ENCODE peak calls at places on chromosomes 6 and 20, in six cellular contexts. T is SK-N-SH, Q is GM12878, C is transverse colon, G is stomach, J is upper lobe of left lung. V is an unnamed sample.

GRCh38 chr6:148548065-148548748 is 198.6 kb upstream of the UST start:
- DNase-seq in T (no peak), Q (no peak), C (no peak), G (no peak), J (no peak), V (no peak)

GRCh38 chr20:49377326-49377725 is 99.5 kb upstream of the ZNFX1 start:
- DNase-seq in T (peak; percentile 48), Q (no peak), C (no peak), G (no peak), J (no peak), V (no peak)

GRCh38 chr6:116648161-116648560 is 20.4 kb downstream of the ZUP1 start:
- DNase-seq in T (no peak), Q (no peak), C (no peak), G (no peak), J (no peak), V (no peak)

GRCh38 chr20:2465100-2465499 is 5.5 kb downstream of the SNRPB start:
- DNase-seq in T (no peak), Q (no peak), C (no peak), G (no peak), J (no peak), V (no peak)

GRCh38 chr6:107977283-107977682 is 19.3 kb upstream of the SEC63 start:
- DNase-seq in T (peak; percentile 42), Q (no peak), C (no peak), G (no peak), J (no peak), V (no peak)

GRCh38 chr6:27772261-27773001 is 139.8 kb downstream of the OR2B2 start:
- DNase-seq in T (peak; percentile 83), Q (no peak), C (peak; percentile 93), G (peak; percentile 89), J (peak; percentile 97), V (peak; percentile 91)

GRCh38 chr6:169846286-169847056 is 95.0 kb downstream of the ERMARD start:
- DNase-seq in T (no peak), Q (no peak), C (no peak), G (peak; percentile 20), J (no peak), V (no peak)

GRCh38 chr6:4179960-4180652 is 44.7 kb upstream of the ECI2 start:
- DNase-seq in T (no peak), Q (no peak), C (no peak), G (no peak), J (no peak), V (no peak)

GRCh38 chr20:1301031-1301529 is 27.9 kb downstream of the SDCBP2 start:
- DNase-seq in T (no peak), Q (no peak), C (no peak), G (no peak), J (no peak), V (peak; percentile 40)

GRCh38 chr6:110864816-110865215 is 9.8 kb upstream of the AMD1 start:
- DNase-seq in T (no peak), Q (no peak), C (no peak), G (no peak), J (no peak), V (no peak)

GRCh38 chr6:132490024-132490423 is 22.9 kb downstream of the STX7 start:
- DNase-seq in T (no peak), Q (no peak), C (peak; percentile 14), G (no peak), J (no peak), V (peak; percentile 69)

GRCh38 chr6:23650676-23651075 is 475.3 kb upstream of the NRSN1 start:
- DNase-seq in T (no peak), Q (no peak), C (peak; percentile 43), G (no peak), J (no peak), V (peak; percentile 70)

GRCh38 chr6:90217621-90218496 is 78.8 kb downstream of the BACH2 start:
- DNase-seq in T (no peak), Q (no peak), C (no peak), G (peak; percentile 56), J (peak; percentile 84), V (no peak)

GRCh38 chr20:38633577-38634093 is 32.0 kb downstream of the ARHGAP40 start:
- DNase-seq in T (peak; percentile 86), Q (no peak), C (peak; percentile 44), G (peak; percentile 53), J (no peak), V (no peak)

GRCh38 chr6:102407886-102408741 is 1014.6 kb downstream of the GRIK2 start:
- DNase-seq in T (no peak), Q (no peak), C (no peak), G (no peak), J (no peak), V (no peak)

GRCh38 chr6:53065266-53066058 is at the start of gene FBXO9:
- DNase-seq in T (peak; percentile 92), Q (no peak), C (peak; percentile 70), G (peak; percentile 51), J (peak; percentile 95), V (peak; percentile 78)

GRCh38 chr6:132818404-132819359 is 4.3 kb downstream of the RPS12 start:
- DNase-seq in T (no peak), Q (no peak), C (no peak), G (no peak), J (no peak), V (no peak)

GRCh38 chr20:16001286-16001685 is 572.0 kb downstream of the KIF16B start:
- DNase-seq in T (no peak), Q (no peak), C (no peak), G (no peak), J (no peak), V (no peak)

DNA sequence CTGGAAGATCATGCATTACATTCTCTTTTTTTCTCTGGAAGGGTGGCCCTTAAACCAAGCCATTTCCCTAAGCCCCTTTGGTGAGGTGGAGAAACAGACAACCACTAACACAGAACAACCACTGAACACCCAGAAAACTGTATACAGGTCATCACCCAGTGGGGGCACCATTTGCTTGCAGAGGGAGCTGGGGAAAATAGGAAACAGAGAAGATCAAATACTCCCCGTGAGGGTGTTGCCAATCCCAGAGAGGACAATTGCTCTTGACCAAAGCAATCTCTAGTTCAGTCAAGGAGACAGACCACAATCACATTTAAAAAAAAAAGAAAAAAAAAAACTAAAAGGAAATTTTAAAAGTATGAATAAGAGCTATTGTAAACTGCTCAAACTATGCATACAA is 865 bp upstream of the DAAM2 start:
- DNase-seq in T (peak; percentile 37), Q (no peak), C (no peak), G (no peak), J (no peak), V (no peak)
- TF ChIP-seq EP300 in T (no peak), Q (no peak), C (no peak), G (no peak), J (no peak), V (no peak)

DNA sequence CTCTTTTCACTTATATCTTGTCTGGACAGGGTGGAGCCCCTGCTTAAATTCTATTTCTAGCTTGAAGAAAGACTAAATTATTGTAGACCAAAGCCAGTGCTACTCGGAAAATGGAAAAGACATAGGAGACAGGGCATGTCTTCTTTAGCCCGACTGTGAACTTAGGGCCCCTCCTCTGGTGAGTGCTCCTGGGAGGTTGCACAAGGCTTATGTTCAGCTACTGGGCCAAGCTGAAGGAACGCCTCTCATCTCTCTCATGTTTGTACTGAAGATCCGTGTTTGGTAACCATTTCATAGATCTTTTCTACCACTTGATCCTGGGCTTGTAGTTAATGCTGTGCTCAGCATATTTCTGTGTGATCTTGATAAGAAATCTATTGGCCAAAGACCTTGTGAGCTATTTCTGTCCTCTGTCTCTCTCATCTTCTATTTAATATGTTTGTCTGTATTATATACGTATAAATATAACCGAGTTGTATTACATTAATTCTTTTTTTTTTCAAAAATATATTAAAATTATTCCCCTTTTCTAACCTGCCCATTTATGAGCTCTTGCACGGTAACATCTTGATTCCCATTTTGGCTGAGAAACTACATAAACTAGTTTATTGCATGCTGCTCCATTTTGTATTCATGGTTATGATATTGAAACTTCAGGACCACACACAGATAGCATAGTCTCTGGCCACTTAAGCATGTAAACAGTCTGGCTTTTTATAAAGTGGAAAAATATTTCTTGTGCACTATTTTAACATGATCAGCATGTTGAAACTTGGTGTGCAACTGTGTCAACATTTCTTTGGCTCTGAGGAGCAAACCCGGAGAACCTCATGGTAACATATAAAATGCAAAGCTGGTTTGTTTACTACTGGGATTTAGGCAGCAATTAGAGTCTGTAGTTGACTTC is 70.5 kb downstream of the SLX4IP start:
- DNase-seq in T (no peak), Q (no peak), C (peak; percentile 38), G (no peak), J (no peak), V (peak; percentile 92)
- TF ChIP-seq POLR2AphosphoS5 in T (no peak), Q (no peak), C (no peak), G (peak; percentile 24), J (no peak), V (no peak)

GRCh38 chr6:127107916-127108315 is 10.6 kb upstream of the RSPO3 start:
- DNase-seq in T (no peak), Q (no peak), C (no peak), G (no peak), J (no peak), V (no peak)

GRCh38 chr6:127103482-127103881 is 15.0 kb upstream of the RSPO3 start:
- DNase-seq in T (no peak), Q (no peak), C (no peak), G (no peak), J (no peak), V (no peak)

GRCh38 chr6:127102859-127103258 is 15.6 kb upstream of the RSPO3 start:
- DNase-seq in T (no peak), Q (no peak), C (no peak), G (no peak), J (no peak), V (no peak)

GRCh38 chr6:127100510-127101140 is 17.8 kb upstream of the RSPO3 start:
- DNase-seq in T (no peak), Q (no peak), C (no peak), G (no peak), J (no peak), V (no peak)

DNA sequence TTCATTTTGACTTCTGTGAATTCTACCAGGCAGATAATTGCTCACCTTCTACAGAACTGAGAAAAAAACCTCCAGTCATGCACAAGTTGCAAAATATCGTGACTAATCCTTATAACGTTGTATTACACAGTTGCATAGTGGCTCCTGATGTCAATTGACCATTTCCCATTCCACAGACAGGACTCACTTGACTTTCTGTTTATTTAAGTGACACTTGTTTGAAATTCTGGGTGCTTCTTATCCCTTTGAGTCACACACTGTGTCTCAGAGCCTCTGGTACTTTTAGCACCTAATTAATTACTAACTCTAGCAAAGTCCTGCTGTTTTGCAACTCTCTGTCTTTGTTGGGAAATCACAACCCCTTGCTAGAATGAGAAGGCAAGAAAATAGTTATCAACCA is 16.2 kb upstream of the RSPO3 start:
- DNase-seq in T (no peak), Q (no peak), C (no peak), G (no peak), J (no peak), V (no peak)
- TF ChIP-seq EP300 in T (no peak), Q (no peak), C (no peak), G (no peak), J (peak; percentile 1), V (no peak)

GRCh38 chr6:158000530-158001307 is 19.1 kb downstream of the SYNJ2 start:
- DNase-seq in T (no peak), Q (no peak), C (no peak), G (no peak), J (no peak), V (no peak)

GRCh38 chr6:158004696-158005095 is 23.0 kb downstream of the SYNJ2 start:
- DNase-seq in T (no peak), Q (no peak), C (no peak), G (no peak), J (no peak), V (no peak)

GRCh38 chr6:158002951-158003853 is 21.5 kb downstream of the SYNJ2 start:
- DNase-seq in T (no peak), Q (no peak), C (peak; percentile 38), G (no peak), J (no peak), V (peak; percentile 87)

GRCh38 chr6:158003910-158004695 is 22.4 kb downstream of the SYNJ2 start:
- DNase-seq in T (no peak), Q (no peak), C (no peak), G (no peak), J (no peak), V (no peak)

GRCh38 chr6:158002249-158002950 is 20.7 kb downstream of the SYNJ2 start:
- DNase-seq in T (no peak), Q (no peak), C (peak; percentile 74), G (peak; percentile 44), J (no peak), V (no peak)
- TF ChIP-seq POLR2AphosphoS5 in T (no peak), Q (no peak), C (no peak), G (no peak), J (no peak), V (no peak)

V was measured in sigmoid colon.